ENCODE peak calls at places on chromosomes 1 and 21, in six cellular contexts. J is GM23248, T is IMR-90, Y is fibroblast of lung, Z is HepG2, V is OCI-LY7. K is an unnamed sample.
A peak's percentile ranks its signal among the peaks of the same experiment; 100 is the strongest.

GRCh38 chr1:33182452-33182851 is 609 bp upstream of the TRIM62 start:
- DNase-seq in V (no peak), J (peak; percentile 47), Z (no peak), T (peak; percentile 65), Y (peak; percentile 72), K (peak; percentile 84)

GRCh38 chr1:33368431-33368830 is 47.5 kb upstream of the A3GALT2 start:
- DNase-seq in T (no peak), J (no peak), Y (no peak), Z (no peak), V (no peak), K (no peak)

GRCh38 chr1:238152119-238152518 is 261.4 kb upstream of the ZP4 start:
- DNase-seq in V (no peak), Y (no peak), Z (no peak), T (no peak), J (no peak), K (no peak)

GRCh38 chr1:8816831-8817412 is 518 bp downstream of the RERE start:
- DNase-seq in Z (no peak), Y (peak; percentile 23), J (peak; percentile 45), V (peak; percentile 38), T (no peak), K (peak; percentile 46)

GRCh38 chr1:218521414-218522169 is 176.5 kb downstream of the TGFB2 start:
- DNase-seq in Y (no peak), T (peak; percentile 21), V (peak; percentile 13), J (peak; percentile 69), Z (peak; percentile 45), K (no peak)

GRCh38 chr1:19363526-19364152 is 51.5 kb downstream of the SLC66A1 start:
- DNase-seq in J (peak; percentile 21), V (no peak), T (no peak), Z (no peak), Y (no peak), K (peak; percentile 57)

GRCh38 chr1:39892611-39893595 is 8.8 kb downstream of the MYCL start:
- DNase-seq in J (peak; percentile 81), T (peak; percentile 81), V (no peak), Y (peak; percentile 90), Z (peak; percentile 23), K (peak; percentile 93)

GRCh38 chr1:54798769-54799641 is 2.1 kb downstream of the TTC22 start:
- DNase-seq in V (no peak), T (peak; percentile 36), J (peak; percentile 70), Y (no peak), Z (no peak), K (peak; percentile 78)

GRCh38 chr1:29197590-29197924 is 15.9 kb upstream of the SRSF4 start:
- DNase-seq in J (peak; percentile 70), Z (peak; percentile 60), Y (peak; percentile 44), V (peak; percentile 67), T (peak; percentile 62), K (no peak)

GRCh38 chr1:175512637-175513412 is 230.6 kb downstream of the TNR start:
- DNase-seq in J (no peak), T (no peak), Z (no peak), Y (no peak), V (no peak), K (no peak)

GRCh38 chr1:184664042-184664659 is 90.5 kb downstream of the EDEM3 start:
- DNase-seq in J (peak; percentile 84), Z (peak; percentile 19), T (peak; percentile 57), Y (peak; percentile 58), V (no peak), K (peak; percentile 89)

GRCh38 chr1:202129453-202130274 is 6.9 kb downstream of the GPR37L1 start:
- DNase-seq in V (no peak), J (no peak), T (no peak), Y (no peak), Z (no peak), K (peak; percentile 45)

GRCh38 chr1:192951961-192952460 is 107.1 kb downstream of the UCHL5 start:
- DNase-seq in V (no peak), T (peak; percentile 97), Y (peak; percentile 98), Z (no peak), J (peak; percentile 85), K (peak; percentile 84)

GRCh38 chr1:28954126-28954525 is 39.8 kb downstream of the EPB41 start:
- DNase-seq in Y (no peak), Z (no peak), J (no peak), V (no peak), T (no peak), K (no peak)

GRCh38 chr1:36755313-36756230 is 272.9 kb upstream of the CSF3R start:
- DNase-seq in T (no peak), Z (no peak), Y (no peak), J (no peak), V (no peak), K (no peak)

GRCh38 chr1:26537951-26538352 is 8.4 kb downstream of the RPS6KA1 start:
- DNase-seq in V (peak; percentile 52), T (peak; percentile 45), Z (peak; percentile 39), J (peak; percentile 53), Y (peak; percentile 32), K (peak; percentile 87)

GRCh38 chr1:154874465-154874864 is 4.4 kb upstream of the KCNN3 start:
- DNase-seq in Y (no peak), T (no peak), V (no peak), J (no peak), Z (no peak), K (no peak)

GRCh38 chr1:245045087-245045881 is 109.5 kb upstream of the KIF26B start:
- DNase-seq in J (peak; percentile 8), Z (peak; percentile 98), T (peak; percentile 27), Y (peak; percentile 32), V (no peak), K (no peak)

GRCh38 chr1:247435026-247435770 is 19.2 kb downstream of the NLRP3 start:
- DNase-seq in Y (no peak), J (peak; percentile 26), T (no peak), Z (no peak), V (no peak), K (peak; percentile 61)

GRCh38 chr1:184755226-184756065 is 788 bp upstream of the EDEM3 start:
- DNase-seq in Y (peak; percentile 55), V (peak; percentile 33), J (peak; percentile 70), Z (no peak), T (no peak), K (peak; percentile 22)

GRCh38 chr21:38329176-38329575 is 72.4 kb downstream of the KCNJ15 start:
- DNase-seq in J (no peak), Y (no peak), V (no peak), T (no peak), Z (no peak), K (no peak)

GRCh38 chr1:1175221-1176062 is 1.8 kb downstream of the TTLL10 start:
- DNase-seq in V (no peak), J (no peak), Y (no peak), T (no peak), Z (no peak), K (peak; percentile 77)

GRCh38 chr1:8809342-8809736 is 8.1 kb downstream of the RERE start:
- DNase-seq in Z (no peak), J (no peak), V (no peak), T (no peak), Y (no peak), K (peak; percentile 22)

GRCh38 chr1:1129309-1129708 is 13.4 kb upstream of the C1orf159 start:
- DNase-seq in J (no peak), V (no peak), T (no peak), Z (no peak), Y (no peak), K (no peak)

GRCh38 chr1:245084551-245084950 is 70.2 kb upstream of the KIF26B start:
- DNase-seq in T (peak; percentile 49), Z (no peak), V (no peak), J (peak; percentile 42), Y (peak; percentile 72), K (no peak)

GRCh38 chr1:62905309-62905708 is 121.4 kb downstream of the ATG4C start:
- DNase-seq in J (no peak), T (no peak), V (no peak), Z (no peak), Y (no peak), K (no peak)

GRCh38 chr1:238029126-238029525 is 138.4 kb upstream of the ZP4 start:
- DNase-seq in Y (no peak), V (no peak), J (no peak), Z (no peak), T (no peak), K (no peak)

DNA sequence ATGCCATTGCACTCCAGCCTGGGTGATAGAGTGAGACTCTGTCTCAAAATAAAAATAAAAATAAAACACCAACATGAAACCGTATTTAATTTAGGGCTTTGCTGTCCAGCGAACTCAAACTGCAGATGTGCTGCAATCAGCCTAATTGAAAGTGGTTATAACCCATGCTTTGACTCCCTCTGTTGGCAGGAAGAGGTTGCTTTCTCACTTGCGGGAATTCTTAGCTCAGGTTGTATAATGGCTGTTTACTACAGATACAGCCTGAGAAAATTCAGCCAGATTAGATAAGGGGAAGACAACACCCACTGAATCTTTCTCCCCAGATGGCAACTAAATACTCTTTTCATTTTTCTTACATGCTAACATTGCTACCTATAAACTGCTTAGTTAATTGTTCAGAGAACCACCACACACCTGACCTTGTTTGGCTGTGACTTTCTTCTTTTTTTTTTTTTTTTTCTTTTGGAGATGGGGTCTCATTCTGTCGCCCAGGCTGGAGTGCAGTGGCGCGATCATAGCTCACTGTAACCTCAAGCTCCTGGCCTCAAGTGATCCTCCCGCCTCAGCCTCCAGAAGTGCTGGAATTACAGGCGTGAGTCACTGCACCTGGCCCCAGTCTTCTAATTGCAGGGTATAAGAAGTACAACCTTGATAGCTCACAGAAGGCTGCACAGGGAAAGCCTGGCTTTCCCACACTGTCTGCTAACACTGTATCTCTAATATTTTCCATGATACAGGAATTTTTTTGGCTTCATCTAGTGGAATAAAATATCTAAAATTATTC is 34.6 kb downstream of the DNTTIP2 start:
- DNase-seq in T (peak; percentile 86), Y (peak; percentile 82), Z (peak; percentile 77), V (peak; percentile 83), J (peak; percentile 90), K (peak; percentile 80)
- H3K4me3 ChIP-seq in T (no peak overlapping the region), Y (no peak overlapping the region), Z (no peak overlapping the region), V (no peak overlapping the region), J (no peak overlapping the region), K (no peak overlapping the region)

GRCh38 chr1:205441716-205442050 is 14.2 kb downstream of the BLACAT1 start:
- DNase-seq in Z (no peak), J (no peak), T (no peak), Y (no peak), V (no peak), K (peak; percentile 47)
- H3K4me2 ChIP-seq in Z (peak overlapping the region; percentile 52), J (no peak overlapping the region), T (no peak overlapping the region), Y (no peak overlapping the region), V (peak overlapping the region; percentile 78), K (no peak overlapping the region)

DNA sequence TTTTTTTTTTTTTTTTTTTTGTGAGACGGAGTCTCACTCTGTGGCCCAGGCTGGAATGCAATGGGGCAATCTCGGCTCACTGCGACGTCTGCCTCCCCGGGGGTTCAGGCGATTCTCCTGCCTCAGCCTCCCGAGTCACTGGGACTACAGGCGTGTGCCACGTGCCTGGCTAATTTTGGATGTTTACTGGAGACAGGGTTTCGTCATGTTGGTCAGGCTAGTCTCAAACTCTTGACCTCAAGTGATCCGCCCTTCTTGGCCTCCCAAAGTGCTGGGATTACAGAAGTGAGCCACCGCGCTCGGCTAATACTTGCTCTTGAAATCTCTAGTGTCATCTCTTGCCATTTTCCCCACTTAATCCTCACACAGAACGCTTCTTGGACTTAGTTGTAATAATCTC is 1.1 kb upstream of the SYCP1 start:
- DNase-seq in T (no peak), Y (no peak), Z (no peak), J (no peak), V (no peak), K (no peak)
- H3K4me3 ChIP-seq in T (no peak overlapping the region), Y (no peak overlapping the region), Z (no peak overlapping the region), J (no peak overlapping the region), V (no peak overlapping the region), K (no peak overlapping the region)

DNA sequence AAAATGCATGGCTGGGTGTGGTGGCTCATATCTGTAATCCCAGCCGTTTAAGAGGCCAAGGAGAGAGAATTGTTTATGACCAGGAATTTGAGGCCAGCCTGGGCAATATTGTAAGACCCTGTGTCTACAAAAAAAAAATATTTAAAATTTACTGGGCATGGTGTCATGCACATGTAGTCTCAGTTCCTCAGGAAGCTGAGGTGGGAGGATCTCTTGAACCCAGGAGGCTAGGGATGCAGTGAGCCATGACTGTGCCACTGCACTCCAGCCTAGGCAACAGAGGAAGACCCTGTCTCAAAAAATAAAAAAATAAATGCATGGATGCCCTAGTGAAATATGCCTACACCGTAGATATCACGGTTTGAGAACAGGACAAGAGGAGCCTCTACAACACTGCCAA is 1331.2 kb upstream of the B3GALT2 start:
- DNase-seq in J (no peak), Z (no peak), V (no peak), Y (no peak), T (no peak), K (no peak)
- H3K4me2 ChIP-seq in J (no peak overlapping the region), Z (no peak overlapping the region), V (no peak overlapping the region), Y (no peak overlapping the region), T (no peak overlapping the region), K (no peak overlapping the region)